ENCODE peak calls at places on chromosome 6, in five cellular contexts. O, B, H, G and S are unnamed samples.

GRCh38 chr6:145534986-145535385 is 200.3 kb downstream of the EPM2A start:
- DNase-seq in O (no peak), B (no peak), H (no peak), G (no peak), S (no peak)

GRCh38 chr6:80690611-80691090 is 584.2 kb downstream of the BCKDHB start:
- DNase-seq in O (no peak), B (no peak), H (no peak), G (no peak), S (peak)

GRCh38 chr6:3208096-3208774 is 19.2 kb downstream of the TUBB2B start:
- DNase-seq in O (peak), B (no peak), H (no peak), G (no peak), S (peak)

GRCh38 chr6:169527306-169527705 is 174.5 kb downstream of the WDR27 start:
- DNase-seq in O (no peak), B (no peak), H (no peak), G (no peak), S (peak)

GRCh38 chr6:146898888-146899227 is 300.1 kb downstream of the ADGB start:
- DNase-seq in O (no peak), B (no peak), H (no peak), G (no peak), S (no peak)

GRCh38 chr6:26575494-26575939 is 21.2 kb upstream of the ABT1 start:
- DNase-seq in O (no peak), B (no peak), H (peak), G (no peak), S (peak)

GRCh38 chr6:53894086-53894485 is 99.3 kb downstream of the LRRC1 start:
- DNase-seq in O (no peak), B (no peak), H (no peak), G (no peak), S (peak)

GRCh38 chr6:80605165-80605989 is 498.9 kb downstream of the BCKDHB start:
- DNase-seq in O (no peak), B (no peak), H (no peak), G (peak), S (peak)

GRCh38 chr6:121847806-121848522 is 412.5 kb downstream of the GJA1 start:
- DNase-seq in O (peak), B (no peak), H (no peak), G (no peak), S (no peak)

GRCh38 chr6:99912657-99913056 is 81.4 kb downstream of the MCHR2 start:
- DNase-seq in O (no peak), B (no peak), H (no peak), G (no peak), S (no peak)

GRCh38 chr6:37943436-37944058 is 124.0 kb downstream of the ZFAND3 start:
- DNase-seq in O (no peak), B (no peak), H (no peak), G (no peak), S (no peak)

GRCh38 chr6:5250451-5250850 is 10.3 kb downstream of the LYRM4 start:
- DNase-seq in O (no peak), B (no peak), H (no peak), G (no peak), S (no peak)

GRCh38 chr6:133001040-133001570 is 186.7 kb downstream of the RPS12 start:
- DNase-seq in O (no peak), B (no peak), H (no peak), G (no peak), S (no peak)

GRCh38 chr6:47772359-47772758 is 9.5 kb upstream of the OPN5 start:
- DNase-seq in O (no peak), B (no peak), H (no peak), G (no peak), S (no peak)

GRCh38 chr6:35388772-35389352 is 46.5 kb downstream of the PPARD start:
- DNase-seq in O (peak), B (no peak), H (no peak), G (no peak), S (no peak)

GRCh38 chr6:35392111-35392702 is 49.8 kb downstream of the PPARD start:
- DNase-seq in O (peak), B (no peak), H (no peak), G (no peak), S (no peak)

GRCh38 chr6:35388023-35388422 is 45.7 kb downstream of the PPARD start:
- DNase-seq in O (no peak), B (no peak), H (no peak), G (no peak), S (no peak)

GRCh38 chr6:35392773-35393672 is 50.7 kb downstream of the PPARD start:
- DNase-seq in O (no peak), B (no peak), H (no peak), G (no peak), S (no peak)

GRCh38 chr6:35391240-35391968 is 49.0 kb downstream of the PPARD start:
- DNase-seq in O (peak), B (no peak), H (no peak), G (no peak), S (peak)
- H4K91ac ChIP-seq in O (no peak), B (no peak), H (no peak), G (no peak), S (peak)

GRCh38 chr6:44022296-44022661 is 105.0 kb downstream of the MRPL14 start:
- DNase-seq in O (no peak), B (no peak), H (peak), G (no peak), S (peak)
- H4K91ac ChIP-seq in O (no peak), B (no peak), H (no peak), G (no peak), S (peak)

GRCh38 chr6:107495196-107495643 is 5.3 kb downstream of the SOBP start:
- DNase-seq in O (no peak), B (no peak), H (no peak), G (no peak), S (peak)
- H4K91ac ChIP-seq in O (no peak), B (no peak), H (no peak), G (no peak), S (no peak)

DNA sequence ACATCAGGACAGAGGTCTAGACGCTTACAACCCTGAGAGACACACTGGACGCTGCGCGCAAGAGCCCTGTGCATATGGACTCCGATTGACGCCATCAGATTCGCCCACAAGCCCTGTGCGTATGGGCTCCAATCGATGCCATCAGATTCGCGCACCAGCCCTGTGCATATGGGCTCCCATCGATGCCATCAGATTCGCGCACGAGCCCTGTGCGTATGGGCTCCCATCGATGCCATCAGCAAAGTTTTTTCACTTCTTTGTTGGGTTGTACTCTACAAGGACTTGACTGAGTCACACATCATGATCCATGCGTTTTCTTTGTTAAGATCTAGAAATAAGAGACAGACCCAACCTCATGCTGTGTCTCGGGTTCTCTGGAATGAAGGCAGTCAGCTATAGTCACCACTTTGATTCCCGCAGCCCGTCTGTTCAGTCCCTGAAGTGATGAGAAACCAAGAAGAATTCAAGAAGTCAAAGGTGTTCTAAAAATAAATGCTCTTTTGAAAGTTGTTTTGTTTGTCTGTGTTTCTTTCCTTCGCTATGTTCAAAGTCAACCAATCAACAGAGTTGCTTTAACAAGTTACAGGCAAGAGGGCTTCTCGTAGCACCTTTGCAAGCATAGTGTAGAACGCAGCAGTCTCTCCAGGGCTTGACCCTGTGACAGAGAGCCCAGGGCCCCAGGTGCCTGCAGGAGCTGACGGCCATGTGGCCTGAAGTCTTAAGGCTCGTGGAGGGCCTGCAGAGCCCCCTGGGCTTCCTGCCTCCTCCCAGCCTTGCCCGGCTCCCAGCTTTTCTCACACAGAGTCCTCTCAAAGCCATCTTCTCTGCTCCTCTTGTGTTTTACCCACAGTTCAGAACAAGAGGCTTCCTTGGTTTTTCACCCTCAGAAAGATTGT is 7.9 kb downstream of the RPS6KA2 start:
- DNase-seq in O (no peak), B (no peak), H (no peak), G (no peak), S (peak)
- H4K91ac ChIP-seq in O (peak), B (no peak), H (no peak), G (no peak), S (peak)

GRCh38 chr6:35490821-35491557 is 5.9 kb downstream of the TEAD3 start:
- DNase-seq in O (no peak), B (no peak), H (no peak), G (no peak), S (no peak)

GRCh38 chr6:35494161-35494563 is 2.7 kb downstream of the TEAD3 start:
- DNase-seq in O (no peak), B (no peak), H (peak), G (no peak), S (peak)

GRCh38 chr6:35491558-35492541 is 5.0 kb downstream of the TEAD3 start:
- DNase-seq in O (peak), B (no peak), H (peak), G (no peak), S (no peak)

GRCh38 chr6:35493307-35493983 is 3.4 kb downstream of the TEAD3 start:
- DNase-seq in O (peak), B (no peak), H (no peak), G (no peak), S (no peak)

GRCh38 chr6:35492664-35493284 is 4.1 kb downstream of the TEAD3 start:
- DNase-seq in O (peak), B (no peak), H (no peak), G (no peak), S (no peak)
- H4K91ac ChIP-seq in O (peak), B (no peak), H (no peak), G (no peak), S (peak)

GRCh38 chr6:32843321-32843978 is 397 bp downstream of the PSMB8 start:
- DNase-seq in O (no peak), B (peak), H (peak), G (no peak), S (no peak)
- H4K91ac ChIP-seq in O (no peak), B (no peak), H (no peak), G (no peak), S (peak)

DNA sequence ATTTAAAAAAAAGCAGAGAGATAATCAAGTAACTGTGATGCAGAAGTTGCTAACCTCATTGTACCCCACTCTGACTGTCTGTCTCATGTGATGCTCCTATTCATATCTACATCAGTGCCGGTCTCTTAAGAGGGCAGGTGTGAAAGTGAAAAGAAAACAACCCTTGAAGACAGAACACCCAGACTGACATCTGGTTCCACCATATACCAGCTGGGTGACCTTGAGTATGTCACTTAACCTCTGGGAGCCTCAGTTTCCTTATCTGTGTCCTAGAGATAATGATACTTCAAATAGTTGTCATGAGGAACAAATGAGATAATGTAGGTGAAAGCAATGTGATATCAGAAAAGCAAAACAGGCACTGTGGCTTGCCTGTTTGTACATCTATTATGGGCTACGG is 426.8 kb upstream of the SOX4 start:
- DNase-seq in O (no peak), B (no peak), H (no peak), G (no peak), S (no peak)
- H4K91ac ChIP-seq in O (no peak), B (no peak), H (no peak), G (no peak), S (no peak)

GRCh38 chr6:160005861-160006540 is 37.1 kb downstream of the IGF2R start:
- DNase-seq in O (no peak), B (no peak), H (no peak), G (no peak), S (peak)
- H4K91ac ChIP-seq in O (no peak), B (no peak), H (no peak), G (no peak), S (no peak)

GRCh38 chr6:39901670-39902069 is 32.6 kb downstream of the MOCS1 start:
- DNase-seq in O (no peak), B (no peak), H (no peak), G (no peak), S (no peak)
- H4K91ac ChIP-seq in O (no peak), B (no peak), H (no peak), G (no peak), S (no peak)

GRCh38 chr6:20681243-20681684 is 147.0 kb downstream of the CDKAL1 start:
- DNase-seq in O (no peak), B (no peak), H (no peak), G (no peak), S (no peak)
- H4K91ac ChIP-seq in O (no peak), B (no peak), H (no peak), G (no peak), S (no peak)